ENCODE peak calls at places on chromosomes 4 and X, in five cellular contexts. R is HCT116, T is K562, M is HepG2, Q is GM12878. P is an unnamed sample.

GRCh38 chr4:38387348-38387747 is 276.7 kb upstream of the KLF3 start:
- DNase-seq in Q (no peak), T (no peak), R (no peak), M (peak), P (no peak)

GRCh38 chr4:53713767-53714166 is 122.5 kb upstream of the LNX1 start:
- DNase-seq in T (no peak), R (no peak), Q (no peak), M (no peak), P (no peak)

GRCh38 chr4:74504212-74504611 is 59.3 kb downstream of the AREG start:
- DNase-seq in T (no peak), Q (no peak), M (no peak), R (no peak), P (no peak)

GRCh38 chr4:128517096-128517738 is 229.6 kb upstream of the PGRMC2 start:
- DNase-seq in R (no peak), Q (no peak), T (peak), M (no peak), P (no peak)

GRCh38 chr4:161581262-161581661 is 582.5 kb downstream of the FSTL5 start:
- DNase-seq in R (no peak), Q (peak), T (no peak), M (no peak), P (no peak)

GRCh38 chr4:48129307-48130014 is 4.6 kb downstream of the TXK start:
- DNase-seq in R (no peak), M (no peak), T (no peak), Q (no peak), P (peak)

GRCh38 chrX:42495139-42495538 is 282.8 kb downstream of the PPP1R2C start:
- DNase-seq in M (no peak), Q (no peak), R (no peak), T (no peak), P (no peak)

GRCh38 chr4:6134612-6135220 is 65.6 kb downstream of the JAKMIP1 start:
- DNase-seq in R (peak), Q (peak), M (peak), T (peak), P (peak)

GRCh38 chr4:39574946-39575345 is 47.7 kb upstream of the UGDH start:
- DNase-seq in M (no peak), R (no peak), T (no peak), Q (no peak), P (no peak)

GRCh38 chr4:1174941-1175634 is 2.7 kb upstream of the SPON2 start:
- DNase-seq in R (no peak), T (no peak), Q (no peak), M (no peak), P (no peak)

GRCh38 chrX:46072776-46073175 is 472.4 kb downstream of the ZNF674 start:
- DNase-seq in R (no peak), T (no peak), Q (no peak), M (no peak), P (no peak)

GRCh38 chrX:108165349-108166111 is 74.0 kb downstream of the ATG4A start:
- DNase-seq in R (peak), Q (no peak), M (peak), T (peak), P (peak)

GRCh38 chr4:2733844-2734574 is 22.1 kb downstream of the TNIP2 start:
- DNase-seq in R (no peak), T (no peak), Q (no peak), M (no peak), P (no peak)

GRCh38 chrX:104469771-104470170 is 96.2 kb upstream of the IL1RAPL2 start:
- DNase-seq in M (no peak), R (no peak), T (no peak), Q (no peak), P (no peak)

GRCh38 chr4:37631551-37631950 is 54.6 kb downstream of the RELL1 start:
- DNase-seq in M (no peak), Q (no peak), T (no peak), R (no peak), P (no peak)

GRCh38 chr4:27703771-27704170 is 843.1 kb downstream of the STIM2 start:
- DNase-seq in M (no peak), Q (no peak), R (no peak), T (no peak), P (no peak)

GRCh38 chr4:11301075-11301660 is 127.5 kb downstream of the HS3ST1 start:
- DNase-seq in M (no peak), T (no peak), R (no peak), Q (no peak), P (no peak)

GRCh38 chrX:73668779-73669178 is 105.8 kb downstream of the CHIC1 start:
- DNase-seq in Q (no peak), T (no peak), R (no peak), M (no peak), P (no peak)

GRCh38 chr4:140103676-140104075 is 50.3 kb downstream of the MAML3 start:
- DNase-seq in Q (peak), T (no peak), M (no peak), R (no peak), P (no peak)

GRCh38 chr4:8645753-8646124 is 53.2 kb downstream of the CPZ start:
- DNase-seq in M (no peak), Q (no peak), T (no peak), R (no peak), P (no peak)

GRCh38 chr4:147236806-147237205 is 244.1 kb upstream of the EDNRA start:
- DNase-seq in T (no peak), Q (no peak), R (no peak), M (no peak), P (no peak)

GRCh38 chr4:56658410-56659003 is 22.6 kb downstream of the HOPX start:
- DNase-seq in Q (no peak), R (no peak), M (no peak), T (no peak), P (no peak)

GRCh38 chr4:84479663-84480062 is 19.4 kb downstream of the NKX6-1 start:
- DNase-seq in Q (no peak), M (no peak), T (no peak), R (no peak), P (peak)

GRCh38 chrX:323721-324628 is 5.4 kb upstream of the GTPBP6 start:
- DNase-seq in T (no peak), M (peak), Q (no peak), R (peak), P (peak)

GRCh38 chrX:119374736-119375135 is 24.4 kb upstream of the SLC25A43 start:
- DNase-seq in M (no peak), Q (no peak), R (no peak), T (no peak), P (no peak)

GRCh38 chr4:55907469-55907868 is 41.3 kb upstream of the CEP135 start:
- DNase-seq in M (no peak), Q (no peak), R (no peak), T (no peak), P (no peak)

GRCh38 chr4:128450326-128451120 is 162.9 kb upstream of the PGRMC2 start:
- DNase-seq in M (no peak), T (no peak), R (no peak), Q (no peak), P (no peak)

GRCh38 chr4:88022289-88022688 is 14.9 kb downstream of the PKD2 start:
- DNase-seq in M (no peak), Q (no peak), T (no peak), R (no peak), P (no peak)

GRCh38 chrX:74800062-74800461 is 125.2 kb downstream of the NEXMIF start:
- DNase-seq in Q (no peak), T (no peak), M (no peak), R (no peak), P (no peak)

GRCh38 chr4:87758278-87758677 is 41.1 kb upstream of the IBSP start:
- DNase-seq in T (no peak), Q (no peak), M (no peak), R (no peak), P (no peak)

GRCh38 chr4:168098257-168098717 is 6.0 kb downstream of the ANXA10 start:
- DNase-seq in M (no peak), Q (no peak), R (peak), T (no peak), P (no peak)

GRCh38 chr4:3854661-3855060 is 88.5 kb downstream of the ADRA2C start:
- DNase-seq in T (no peak), Q (no peak), M (no peak), R (no peak), P (no peak)

GRCh38 chr4:76836860-76837564 is 60.9 kb downstream of the SOWAHB start:
- DNase-seq in R (no peak), T (no peak), Q (no peak), M (peak), P (no peak)

GRCh38 chr4:30862176-30862575 is 142.0 kb downstream of the PCDH7 start:
- DNase-seq in R (no peak), T (no peak), M (no peak), Q (no peak), P (no peak)

GRCh38 chr4:46999584-46999983 is 6.2 kb upstream of the GABRA4 start:
- DNase-seq in T (no peak), Q (no peak), M (no peak), R (no peak), P (no peak)

GRCh38 chrX:69229436-69229835 is 64.2 kb upstream of the PJA1 start:
- DNase-seq in R (no peak), M (no peak), Q (no peak), T (no peak), P (no peak)

GRCh38 chr4:165458451-165458850 is 79.6 kb downstream of the CPE start:
- DNase-seq in R (no peak), M (no peak), T (no peak), Q (no peak), P (no peak)

GRCh38 chr4:165448700-165449099 is 69.9 kb downstream of the CPE start:
- DNase-seq in M (no peak), Q (no peak), T (no peak), R (no peak), P (no peak)

GRCh38 chr4:165449333-165449732 is 70.5 kb downstream of the CPE start:
- DNase-seq in T (no peak), M (no peak), Q (no peak), R (no peak), P (no peak)

GRCh38 chr4:165457793-165458192 is 79.0 kb downstream of the CPE start:
- DNase-seq in R (no peak), M (no peak), T (no peak), Q (no peak), P (no peak)

GRCh38 chr4:165454426-165454825 is 75.6 kb downstream of the CPE start:
- DNase-seq in Q (no peak), T (no peak), R (no peak), M (peak), P (no peak)
- H3K4me2 ChIP-seq in Q (no peak), T (no peak), R (peak), M (no peak), P (no peak)

GRCh38 chrX:47384502-47384901 is 14.1 kb downstream of the ZNF157 start:
- DNase-seq in Q (peak), T (peak), R (peak), M (peak), P (peak)
- TF ChIP-seq REST in Q (no peak), T (no peak), R (no peak), M (no peak), P (no peak)

GRCh38 chr4:173537628-173538147 is 7.7 kb upstream of the HAND2 start:
- DNase-seq in T (no peak), R (no peak), M (no peak), Q (no peak), P (peak)
- TF ChIP-seq EZH2 in T (no peak), R (no peak), M (no peak), Q (no peak), P (peak)

DNA sequence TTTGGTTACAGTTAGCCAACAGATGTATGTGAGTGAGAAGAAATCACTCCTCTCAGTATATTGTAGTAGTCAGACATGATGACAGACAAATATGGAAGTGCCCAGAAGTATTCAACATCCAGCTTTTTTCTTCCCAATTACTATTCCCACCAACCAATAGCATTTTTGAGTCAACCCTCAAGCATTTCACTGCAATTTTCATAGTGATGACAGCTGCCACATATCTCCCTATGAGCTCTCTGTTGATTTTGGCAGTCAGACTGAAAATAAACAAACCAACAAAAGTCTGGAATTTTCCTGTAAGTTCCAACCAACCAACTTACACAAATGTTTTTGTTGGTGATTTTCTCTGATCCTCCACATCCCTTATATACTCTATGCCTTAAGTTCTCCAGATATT is 8.2 kb upstream of the TRAM1L1 start:
- DNase-seq in R (no peak), M (no peak), T (no peak), Q (no peak), P (no peak)
- H3K4me2 ChIP-seq in R (no peak), M (no peak), T (no peak), Q (no peak), P (no peak)

DNA sequence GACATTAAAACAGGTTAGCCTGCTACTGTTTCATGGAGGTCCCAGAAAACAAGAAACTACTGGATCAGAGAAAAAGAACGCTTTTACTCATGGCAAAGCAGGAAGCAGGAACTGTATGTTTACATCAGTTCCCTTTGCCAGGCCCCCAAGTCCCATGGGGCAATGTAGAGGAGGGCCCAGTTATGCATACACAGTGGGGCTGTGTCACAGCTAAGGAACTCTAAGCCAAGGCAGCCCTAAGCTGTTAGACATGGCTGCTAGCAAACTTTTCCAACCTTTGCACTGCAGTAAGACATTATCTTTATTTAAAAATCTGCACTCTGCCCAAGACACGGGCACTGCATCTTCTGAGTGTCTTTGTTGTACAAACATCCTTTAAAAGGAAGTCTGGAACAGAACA is 975.8 kb downstream of the C4orf33 start:
- DNase-seq in R (no peak), T (no peak), M (no peak), Q (no peak), P (no peak)
- TF ChIP-seq REST in R (no peak), T (no peak), M (no peak), Q (no peak), P (no peak)

DNA sequence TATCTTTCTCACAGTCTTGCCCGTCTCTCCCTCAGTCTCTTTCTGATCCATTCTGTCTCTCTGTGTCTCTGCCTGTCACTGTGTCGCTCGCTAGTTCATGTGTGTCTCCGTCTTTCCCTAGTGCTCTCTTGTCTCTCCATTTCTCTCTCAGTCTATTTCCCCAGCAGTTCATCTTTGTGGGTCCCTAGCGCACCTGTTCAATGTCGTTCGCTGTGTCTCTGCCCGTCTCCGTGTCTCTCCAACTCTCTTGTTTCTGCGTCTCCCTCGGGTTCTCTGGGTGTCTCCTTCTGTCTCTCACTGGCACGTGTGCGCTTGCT is 1.5 kb downstream of the GPR101 start:
- DNase-seq in M (no peak), R (no peak), Q (no peak), T (no peak), P (no peak)
- TF ChIP-seq EZH2 in M (no peak), R (no peak), Q (no peak), T (no peak), P (no peak)

DNA sequence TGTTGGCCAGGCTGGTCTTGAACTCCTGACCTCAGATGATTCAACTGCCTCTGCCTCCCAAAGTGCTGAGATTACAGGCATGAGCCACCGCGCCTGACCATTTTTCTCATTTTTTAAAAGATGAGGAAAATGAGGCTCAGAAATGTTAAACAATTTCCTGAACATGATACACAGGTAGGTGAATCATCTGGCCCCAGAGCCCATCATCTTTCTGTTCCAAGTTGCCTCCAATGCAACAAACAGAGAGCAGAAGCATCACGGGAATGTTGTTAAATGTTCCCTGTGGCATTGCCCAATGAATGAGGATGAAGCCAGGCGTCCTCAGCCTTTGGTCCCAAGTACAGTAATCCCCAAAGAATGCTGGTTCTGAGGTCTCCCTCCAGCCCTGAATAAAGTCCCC is 31.3 kb upstream of the ANXA5 start:
- DNase-seq in Q (no peak), T (no peak), R (no peak), M (peak), P (no peak)
- H3K4me2 ChIP-seq in Q (no peak), T (no peak), R (peak), M (no peak), P (no peak)

GRCh38 chr4:72377491-72378194 is 191.4 kb downstream of the ADAMTS3 start:
- DNase-seq in R (no peak), Q (no peak), M (no peak), T (no peak), P (no peak)
- TF ChIP-seq REST in R (no peak), Q (no peak), M (no peak), T (no peak), P (no peak)

GRCh38 chrX:40145670-40146470 is 48.1 kb upstream of the BCOR start:
- DNase-seq in T (no peak), M (no peak), Q (no peak), R (no peak), P (no peak)
- TF ChIP-seq EZH2 in T (no peak), M (no peak), Q (no peak), R (no peak), P (no peak)